ENCODE peak calls at places on chromosome 15, in seven cellular contexts. B, T, P, Q, I, J and R are unnamed samples.

GRCh38 chr15:84079885-84080777 is 155.4 kb upstream of the GOLGA6L4 start:
- DNase-seq in B (peak; percentile 7), T (peak; percentile 21), P (peak; percentile 79), Q (peak; percentile 18), I (no peak), J (peak; percentile 46), R (peak; percentile 1)

GRCh38 chr15:64035525-64035924 is 10.8 kb downstream of the DAPK2 start:
- DNase-seq in B (no peak), T (no peak), P (no peak), Q (no peak), I (no peak), J (peak; percentile 54), R (no peak)

GRCh38 chr15:41323611-41324010 is 8.8 kb downstream of the OIP5 start:
- DNase-seq in B (no peak), T (no peak), P (no peak), Q (no peak), I (no peak), J (no peak), R (no peak)

GRCh38 chr15:100918690-100919480 is at the start of gene LRRK1:
- DNase-seq in B (peak; percentile 2), T (peak; percentile 82), P (peak; percentile 29), Q (no peak), I (peak; percentile 60), J (no peak), R (no peak)

GRCh38 chr15:101320501-101321052 is 25.5 kb upstream of the SNRPA1 start:
- DNase-seq in B (peak; percentile 65), T (peak; percentile 78), P (peak; percentile 84), Q (no peak), I (no peak), J (peak; percentile 60), R (peak; percentile 62)

GRCh38 chr15:93997071-93997658 is 234.2 kb upstream of the MCTP2 start:
- DNase-seq in B (no peak), T (peak; percentile 55), P (peak; percentile 13), Q (no peak), I (no peak), J (peak; percentile 23), R (no peak)

GRCh38 chr15:98649996-98650870 is 1.9 kb downstream of the IGF1R start:
- DNase-seq in B (peak; percentile 79), T (peak; percentile 26), P (peak; percentile 73), Q (peak; percentile 27), I (peak; percentile 38), J (peak; percentile 37), R (peak; percentile 48)

GRCh38 chr15:37107071-37107753 is 6.9 kb upstream of the MEIS2 start:
- DNase-seq in B (no peak), T (no peak), P (peak; percentile 70), Q (no peak), I (no peak), J (no peak), R (no peak)

GRCh38 chr15:63531586-63531985 is 27.2 kb downstream of the USP3 start:
- DNase-seq in B (no peak), T (no peak), P (peak; percentile 42), Q (no peak), I (no peak), J (no peak), R (no peak)

GRCh38 chr15:80619677-80620076 is 75.4 kb upstream of the ABHD17C start:
- DNase-seq in B (no peak), T (peak; percentile 50), P (peak; percentile 8), Q (no peak), I (no peak), J (no peak), R (no peak)

GRCh38 chr15:96327155-96327741 is 3.3 kb upstream of the NR2F2 start:
- DNase-seq in B (no peak), T (peak; percentile 60), P (peak; percentile 82), Q (no peak), I (peak; percentile 95), J (peak; percentile 65), R (no peak)

GRCh38 chr15:100005013-100005412 is 271.8 kb upstream of the LYSMD4 start:
- DNase-seq in B (no peak), T (no peak), P (no peak), Q (no peak), I (no peak), J (no peak), R (no peak)

GRCh38 chr15:77866186-77866585 is 211.3 kb downstream of the TBC1D2B start:
- DNase-seq in B (no peak), T (no peak), P (no peak), Q (no peak), I (no peak), J (no peak), R (no peak)